ENCODE peak calls at places on chromosomes 3 and 15, in six cellular contexts. One of them, this sample, is unnamed.

GRCh38 chr3:30289324-30289723 is 317.1 kb upstream of the TGFBR2 start:
- DNase-seq in GM20000: no peak
- DNase-seq in fibroblast of mammary gland: peak
- DNase-seq in GM12892: no peak
- DNase-seq in stimulated activated CD4-positive, alpha-beta T cell treated with anti-CD3 and anti-CD28 coated beads, Interleukin-1b, Interleukin-23, amount 100 ng/mL, for 1 hour: no peak
- DNase-seq in T-cell: no peak
- DNase-seq in this sample: no peak

GRCh38 chr15:45402955-45403892 is 24.9 kb upstream of the GATM start:
- DNase-seq in fibroblast of mammary gland: peak
- DNase-seq in T-cell: no peak
- DNase-seq in GM12892: peak
- DNase-seq in stimulated activated CD4-positive, alpha-beta T cell treated with anti-CD3 and anti-CD28 coated beads, Interleukin-1b, Interleukin-23, amount 100 ng/mL, for 1 hour: no peak
- DNase-seq in GM20000: peak
- DNase-seq in this sample: peak

GRCh38 chr3:16392733-16393132 is 120.8 kb downstream of the RFTN1 start:
- DNase-seq in GM12892: no peak
- DNase-seq in fibroblast of mammary gland: peak
- DNase-seq in stimulated activated CD4-positive, alpha-beta T cell treated with anti-CD3 and anti-CD28 coated beads, Interleukin-1b, Interleukin-23, amount 100 ng/mL, for 1 hour: no peak
- DNase-seq in T-cell: no peak
- DNase-seq in GM20000: no peak
- DNase-seq in this sample: no peak

GRCh38 chr15:78100886-78101285 is 8.5 kb downstream of the SH2D7 start:
- DNase-seq in GM12892: no peak
- DNase-seq in fibroblast of mammary gland: no peak
- DNase-seq in T-cell: no peak
- DNase-seq in stimulated activated CD4-positive, alpha-beta T cell treated with anti-CD3 and anti-CD28 coated beads, Interleukin-1b, Interleukin-23, amount 100 ng/mL, for 1 hour: no peak
- DNase-seq in GM20000: no peak
- DNase-seq in this sample: no peak

GRCh38 chr3:72487078-72487765 is 361.0 kb downstream of the SHQ1 start:
- DNase-seq in T-cell: no peak
- DNase-seq in GM20000: peak
- DNase-seq in stimulated activated CD4-positive, alpha-beta T cell treated with anti-CD3 and anti-CD28 coated beads, Interleukin-1b, Interleukin-23, amount 100 ng/mL, for 1 hour: peak
- DNase-seq in fibroblast of mammary gland: peak
- DNase-seq in GM12892: peak
- DNase-seq in this sample: no peak

GRCh38 chr3:144229973-144230372 is 258.4 kb downstream of the DIPK2A start:
- DNase-seq in stimulated activated CD4-positive, alpha-beta T cell treated with anti-CD3 and anti-CD28 coated beads, Interleukin-1b, Interleukin-23, amount 100 ng/mL, for 1 hour: no peak
- DNase-seq in GM20000: no peak
- DNase-seq in GM12892: no peak
- DNase-seq in fibroblast of mammary gland: peak
- DNase-seq in T-cell: no peak
- DNase-seq in this sample: no peak

GRCh38 chr15:34239151-34239761 is 14.4 kb downstream of the EMC4 start:
- DNase-seq in stimulated activated CD4-positive, alpha-beta T cell treated with anti-CD3 and anti-CD28 coated beads, Interleukin-1b, Interleukin-23, amount 100 ng/mL, for 1 hour: no peak
- DNase-seq in fibroblast of mammary gland: peak
- DNase-seq in T-cell: no peak
- DNase-seq in GM12892: no peak
- DNase-seq in GM20000: peak
- DNase-seq in this sample: no peak

GRCh38 chr15:83695901-83696425 is 42.0 kb downstream of the ADAMTSL3 start:
- DNase-seq in GM12892: no peak
- DNase-seq in GM20000: no peak
- DNase-seq in fibroblast of mammary gland: peak
- DNase-seq in T-cell: no peak
- DNase-seq in stimulated activated CD4-positive, alpha-beta T cell treated with anti-CD3 and anti-CD28 coated beads, Interleukin-1b, Interleukin-23, amount 100 ng/mL, for 1 hour: no peak
- DNase-seq in this sample: no peak

GRCh38 chr3:124974691-124975090 is 40.1 kb upstream of the MUC13 start:
- DNase-seq in GM12892: no peak
- DNase-seq in fibroblast of mammary gland: no peak
- DNase-seq in stimulated activated CD4-positive, alpha-beta T cell treated with anti-CD3 and anti-CD28 coated beads, Interleukin-1b, Interleukin-23, amount 100 ng/mL, for 1 hour: no peak
- DNase-seq in T-cell: no peak
- DNase-seq in GM20000: no peak
- DNase-seq in this sample: no peak

GRCh38 chr3:137121704-137122314 is 164.0 kb downstream of the IL20RB start:
- DNase-seq in T-cell: no peak
- DNase-seq in stimulated activated CD4-positive, alpha-beta T cell treated with anti-CD3 and anti-CD28 coated beads, Interleukin-1b, Interleukin-23, amount 100 ng/mL, for 1 hour: no peak
- DNase-seq in fibroblast of mammary gland: peak
- DNase-seq in GM20000: peak
- DNase-seq in GM12892: peak
- DNase-seq in this sample: no peak